ENCODE peak calls at places on chromosomes 16 and 17, in seven cellular contexts. Z is Peyer's patch, T is psoas muscle, D is upper lobe of right lung, J is upper lobe of left lung, B is body of pancreas, P is colonic mucosa. W is an unnamed sample.

GRCh38 chr17:50909765-50910661 is 43.9 kb upstream of the TOB1 start:
- DNase-seq in P (no peak), Z (no peak), J (peak; percentile 58), B (peak; percentile 47), T (no peak), D (no peak), W (no peak)

GRCh38 chr16:86243571-86244154 is 266.7 kb upstream of the FOXF1 start:
- DNase-seq in B (no peak), P (no peak), T (no peak), Z (no peak), D (no peak), J (no peak), W (no peak)

GRCh38 chr17:79331492-79331891 is 256.9 kb downstream of the ENGASE start:
- DNase-seq in Z (no peak), J (no peak), P (no peak), D (no peak), T (no peak), B (no peak), W (no peak)

GRCh38 chr17:45950888-45951287 is 48.2 kb upstream of the STH start:
- DNase-seq in Z (no peak), B (no peak), J (no peak), T (no peak), D (no peak), P (no peak), W (no peak)

GRCh38 chr17:38749222-38750043 is 1.3 kb upstream of the PCGF2 start:
- DNase-seq in B (peak; percentile 83), Z (peak; percentile 88), J (peak; percentile 93), T (peak; percentile 91), P (peak; percentile 93), D (peak; percentile 94), W (peak; percentile 85)

GRCh38 chr16:83793179-83793578 is 14.6 kb upstream of the HSBP1 start:
- DNase-seq in T (no peak), P (no peak), J (no peak), Z (no peak), D (no peak), B (no peak), W (no peak)

GRCh38 chr17:78479369-78479768 is 97.8 kb downstream of the DNAH17 start:
- DNase-seq in T (no peak), D (no peak), B (no peak), J (no peak), Z (no peak), P (no peak), W (no peak)

GRCh38 chr16:89307421-89307805 is 89.9 kb downstream of the ZNF778 start:
- DNase-seq in J (no peak), Z (no peak), P (no peak), T (no peak), B (no peak), D (no peak), W (no peak)

GRCh38 chr17:4986403-4986802 is 1.1 kb downstream of the CAMTA2 start:
- DNase-seq in P (peak; percentile 57), B (no peak), Z (no peak), T (no peak), J (no peak), D (no peak), W (no peak)

GRCh38 chr17:67992541-67993152 is 3.6 kb downstream of the C17orf58 start:
- DNase-seq in D (no peak), Z (no peak), T (no peak), P (peak; percentile 48), B (no peak), J (no peak), W (no peak)

GRCh38 chr16:89193021-89193575 is 7.2 kb downstream of the SLC22A31 start:
- DNase-seq in P (peak; percentile 61), D (peak; percentile 93), Z (no peak), J (peak; percentile 89), T (peak; percentile 48), B (peak; percentile 51), W (no peak)

GRCh38 chr17:45262516-45263476 is 902 bp upstream of the SPATA32 start:
- DNase-seq in T (no peak), D (no peak), Z (no peak), B (no peak), J (no peak), P (no peak), W (no peak)

GRCh38 chr17:44607836-44608690 is 48.2 kb upstream of the MEIOC start:
- DNase-seq in B (no peak), T (no peak), J (no peak), Z (no peak), P (no peak), D (no peak), W (peak; percentile 77)

GRCh38 chr17:4808378-4808767 is 1.4 kb downstream of the PLD2 start:
- DNase-seq in Z (no peak), P (peak; percentile 29), J (peak; percentile 47), T (peak; percentile 46), B (peak; percentile 71), D (peak; percentile 71), W (no peak)

GRCh38 chr16:88451586-88452484 is 1.2 kb upstream of the ZFPM1 start:
- DNase-seq in T (no peak), J (no peak), B (peak; percentile 10), D (no peak), Z (no peak), P (peak; percentile 49), W (no peak)

GRCh38 chr17:44792276-44792675 is 33.5 kb downstream of the ADAM11 start:
- DNase-seq in P (no peak), T (no peak), Z (no peak), J (no peak), D (no peak), B (no peak), W (no peak)

GRCh38 chr16:19114359-19115147 is 789 bp downstream of the ITPRIPL2 start:
- DNase-seq in D (peak; percentile 85), Z (peak; percentile 78), J (peak; percentile 69), B (peak; percentile 68), T (peak; percentile 73), P (peak; percentile 72), W (peak; percentile 48)

DNA sequence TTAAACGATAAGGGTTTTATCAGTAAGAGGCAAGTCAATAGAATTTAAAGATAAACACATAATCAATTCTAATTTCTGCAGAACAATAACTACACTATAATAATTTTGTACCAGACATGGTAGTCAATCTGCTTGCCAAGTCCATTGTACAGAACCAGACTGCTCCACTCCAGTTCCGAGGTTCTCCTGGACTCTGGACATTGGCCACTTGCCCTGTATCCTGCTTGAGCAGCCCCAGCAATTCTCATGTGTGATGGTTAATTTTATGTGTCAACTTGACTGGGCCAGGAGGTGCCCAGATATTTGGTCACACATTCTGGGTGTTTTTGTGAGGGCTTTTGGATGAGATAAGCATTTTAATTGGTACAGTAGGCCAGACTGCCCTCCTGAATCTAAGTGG is 384.6 kb downstream of the SLC39A11 start:
- DNase-seq in B (no peak), D (no peak), Z (no peak), T (no peak), P (no peak), J (no peak), W (no peak)
- H3K4me3 ChIP-seq in B (no peak overlapping the region), D (no peak overlapping the region), Z (no peak overlapping the region), T (no peak overlapping the region), P (no peak overlapping the region), J (no peak overlapping the region), W (no peak overlapping the region)

GRCh38 chr16:1459967-1460366 is 14.9 kb downstream of the CLCN7 start:
- DNase-seq in B (no peak), J (no peak), P (no peak), Z (no peak), D (no peak), T (no peak), W (no peak)

GRCh38 chr16:1458336-1458976 is 14.1 kb upstream of the CCDC154 start:
- DNase-seq in D (no peak), Z (no peak), T (no peak), J (no peak), B (no peak), P (no peak), W (no peak)

GRCh38 chr16:1458977-1459341 is 14.6 kb upstream of the CCDC154 start:
- DNase-seq in T (no peak), Z (peak; percentile 79), P (no peak), B (no peak), D (no peak), J (no peak), W (no peak)

GRCh38 chr16:1461146-1461545 is 13.7 kb downstream of the CLCN7 start:
- DNase-seq in P (no peak), Z (no peak), J (no peak), D (no peak), T (no peak), B (no peak), W (no peak)

GRCh38 chr16:1460602-1461138 is 14.2 kb downstream of the CLCN7 start:
- DNase-seq in B (no peak), Z (no peak), P (no peak), D (peak; percentile 60), J (no peak), T (peak; percentile 11), W (no peak)
- H3K4me1 ChIP-seq in B (no peaks in the 10 kb centered on the region), Z (no peaks in the 10 kb centered on the region), P (no peaks in the 10 kb centered on the region), D (no peaks in the 10 kb centered on the region), J (no peaks in the 10 kb centered on the region), T (no peaks in the 10 kb centered on the region), W (no peaks in the 10 kb centered on the region)

GRCh38 chr16:75160386-75160785 is 12.1 kb downstream of the ZFP1 start:
- DNase-seq in T (no peak), D (no peak), B (no peak), J (no peak), Z (no peak), P (no peak), W (no peak)
- H3K9me3 ChIP-seq in T (no peaks in the 10 kb centered on the region), D (peaks cover 3% of the 10 kb centered on the region), B (no peaks in the 10 kb centered on the region), J (peaks cover 3% of the 10 kb centered on the region), Z (no peaks in the 10 kb centered on the region), P (no peaks in the 10 kb centered on the region), W (peaks cover 22% of the 10 kb centered on the region)

GRCh38 chr17:2054262-2054739 is 602 bp upstream of the HIC1 start:
- DNase-seq in P (no peak), B (no peak), T (no peak), Z (peak; percentile 61), J (no peak), D (no peak), W (peak; percentile 60)

GRCh38 chr17:2054740-2055493 is at the start of gene HIC1:
- DNase-seq in D (peak; percentile 87), P (peak; percentile 71), T (peak; percentile 81), Z (peak; percentile 90), B (peak; percentile 71), J (peak; percentile 78), W (peak; percentile 65)

GRCh38 chr17:2056221-2057129 is 1.6 kb downstream of the HIC1 start:
- DNase-seq in D (no peak), J (no peak), T (peak; percentile 36), B (no peak), P (no peak), Z (peak; percentile 76), W (no peak)

GRCh38 chr17:2057130-2057713 is 2.3 kb downstream of the HIC1 start:
- DNase-seq in P (no peak), J (no peak), Z (no peak), B (no peak), D (no peak), T (peak; percentile 27), W (no peak)

DNA sequence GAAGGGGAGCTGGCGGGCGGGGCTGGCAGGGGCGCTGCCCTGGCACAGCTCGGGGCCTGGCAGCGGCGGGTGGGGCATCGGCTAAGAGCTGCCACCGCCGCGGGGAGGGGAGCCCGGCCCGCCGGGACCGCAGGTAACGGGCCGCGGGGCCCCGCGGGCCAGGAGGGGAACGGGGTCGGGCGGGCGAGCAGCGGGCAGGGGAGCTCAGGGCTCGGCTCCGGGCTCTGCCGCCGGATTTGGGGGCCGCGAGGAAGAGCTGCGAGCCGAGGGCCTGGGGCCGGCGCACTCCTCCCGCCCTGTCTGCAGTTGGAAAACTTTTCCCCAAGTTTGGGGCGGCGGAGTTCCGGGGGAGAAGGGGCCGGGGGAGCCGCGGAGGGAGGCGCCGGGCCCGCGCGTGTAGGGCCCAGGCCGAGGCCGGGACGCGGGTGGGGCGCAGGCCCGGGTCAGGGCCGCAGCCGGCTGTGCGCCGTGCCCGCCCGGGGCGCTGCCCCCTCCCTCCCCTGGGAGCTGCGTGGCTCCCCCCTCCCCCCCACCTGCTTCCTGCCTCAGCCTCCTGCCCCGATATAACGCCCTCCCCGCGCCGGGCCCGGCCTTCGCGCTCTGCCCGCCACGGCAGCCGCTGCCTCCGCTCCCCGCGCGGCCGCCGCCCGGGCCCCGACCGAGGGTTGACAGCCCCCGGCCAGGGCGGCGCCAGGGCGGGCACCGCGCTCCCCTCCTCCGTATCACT is 754 bp downstream of the HIC1 start:
- DNase-seq in P (no peak), Z (peak; percentile 75), B (no peak), D (no peak), J (no peak), T (peak; percentile 39), W (no peak)
- H3K4me3 ChIP-seq in P (peak overlapping the region; percentile 59), Z (peak overlapping the region; percentile 63), B (no peak overlapping the region), D (peak overlapping the region; percentile 67), J (peak overlapping the region; percentile 56), T (peak overlapping the region; percentile 74), W (peak overlapping the region; percentile 73)